ENCODE peak calls at places on chromosomes 4 and X, in four cellular contexts. L, A, M and S are unnamed samples.

GRCh38 chr4:173167793-173168395 is 717 bp upstream of the GALNT7 start:
- DNase-seq in L (peak; percentile 67), M (peak; percentile 40), A (peak; percentile 76), S (peak; percentile 80)

GRCh38 chr4:6999172-7000086 is 43.7 kb upstream of the TADA2B start:
- DNase-seq in M (no peak), L (no peak), A (no peak), S (peak; percentile 32)

GRCh38 chr4:7638984-7639789 is 204.5 kb upstream of the PSAPL1 start:
- DNase-seq in M (no peak), A (peak; percentile 44), L (no peak), S (no peak)

GRCh38 chr4:77745792-77746191 is 73.4 kb downstream of the CNOT6L start:
- DNase-seq in M (no peak), L (no peak), A (no peak), S (no peak)

GRCh38 chr4:89177807-89178206 is 66.5 kb downstream of the TIGD2 start:
- DNase-seq in A (no peak), L (no peak), M (no peak), S (no peak)

GRCh38 chr4:17164656-17165055 is 266.2 kb upstream of the LDB2 start:
- DNase-seq in A (no peak), M (no peak), L (no peak), S (no peak)

GRCh38 chr4:89497517-89498308 is 190.1 kb upstream of the GPRIN3 start:
- DNase-seq in L (no peak), A (no peak), M (no peak), S (no peak)

GRCh38 chrX:151966236-151966635 is 8.2 kb downstream of the GABRE start:
- DNase-seq in M (no peak), L (no peak), A (no peak), S (no peak)

GRCh38 chr4:13527192-13527982 is 16.9 kb downstream of the NKX3-2 start:
- DNase-seq in A (no peak), M (no peak), L (no peak), S (peak; percentile 51)

GRCh38 chr4:54719378-54719777 is 61.6 kb downstream of the KIT start:
- DNase-seq in A (no peak), M (peak; percentile 4), L (no peak), S (no peak)

GRCh38 chr4:766152-766515 is 59.8 kb downstream of the CPLX1 start:
- DNase-seq in A (peak; percentile 59), L (no peak), M (peak; percentile 46), S (no peak)

GRCh38 chr4:83356899-83357661 is 22.4 kb upstream of the HPSE start:
- DNase-seq in M (peak; percentile 95), A (no peak), L (no peak), S (no peak)

GRCh38 chr4:6180841-6181631 is 19.3 kb downstream of the JAKMIP1 start:
- DNase-seq in A (no peak), M (no peak), L (no peak), S (no peak)

GRCh38 chr4:143616771-143617170 is 83.7 kb downstream of the FREM3 start:
- DNase-seq in L (no peak), A (no peak), M (peak; percentile 94), S (no peak)

GRCh38 chrX:128518508-128518907 is 466.3 kb upstream of the ACTRT1 start:
- DNase-seq in A (no peak), L (peak; percentile 29), M (no peak), S (peak; percentile 49)
- H3K4me3 ChIP-seq in A (no peak overlapping the region), L (no peak overlapping the region), M (no peak overlapping the region), S (no peak overlapping the region)

GRCh38 chr4:188372856-188373255 is 233.6 kb downstream of the TRIML1 start:
- DNase-seq in M (peak; percentile 2), L (peak; percentile 28), A (no peak), S (peak; percentile 71)
- TF ChIP-seq CTCF in M (no peak), L (peak; percentile 15), A (peak; percentile 19), S (peak; percentile 69)

GRCh38 chr4:73866236-73866635 is 3.0 kb upstream of the CXCL1 start:
- DNase-seq in L (no peak), M (no peak), A (no peak), S (no peak)

GRCh38 chr4:73868206-73869129 is 725 bp upstream of the CXCL1 start:
- DNase-seq in M (no peak), L (no peak), A (peak; percentile 36), S (no peak)

GRCh38 chr4:73865697-73866096 is 3.5 kb upstream of the CXCL1 start:
- DNase-seq in M (no peak), L (no peak), A (no peak), S (no peak)

GRCh38 chr4:73869130-73870055 is at the start of gene CXCL1:
- DNase-seq in M (peak; percentile 10), L (peak; percentile 61), A (peak; percentile 80), S (peak; percentile 83)

DNA sequence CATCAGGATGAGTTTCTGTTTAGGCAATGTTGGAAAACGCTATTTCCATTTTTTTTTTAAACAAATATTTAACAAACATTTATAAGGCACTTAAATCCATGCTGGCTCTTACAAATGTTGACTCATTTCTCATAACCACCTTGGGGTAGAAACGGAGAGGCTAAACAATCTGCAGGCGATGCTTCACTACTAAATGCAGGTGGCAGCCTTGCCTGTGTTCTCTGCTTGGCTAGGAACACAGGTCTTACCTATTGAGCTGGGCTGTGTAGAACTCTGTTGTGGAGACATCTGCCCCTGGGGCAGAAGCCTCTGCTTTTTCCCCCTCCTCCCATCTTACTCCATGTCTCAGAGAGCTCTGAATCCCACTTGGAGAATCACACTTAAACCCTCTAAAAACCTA is 1.4 kb upstream of the CXCL1 start:
- DNase-seq in A (no peak), M (no peak), L (no peak), S (peak; percentile 53)
- H3K9ac ChIP-seq in A (no peak overlapping the region), M (no peak overlapping the region), L (no peak overlapping the region), S (no peak overlapping the region)

GRCh38 chr4:112316333-112316732 is 19.2 kb downstream of the ALPK1 start:
- DNase-seq in L (no peak), A (no peak), M (no peak), S (no peak)

GRCh38 chr4:112311516-112311915 is 14.3 kb downstream of the ALPK1 start:
- DNase-seq in L (no peak), A (no peak), M (no peak), S (no peak)

GRCh38 chr4:112315446-112315845 is 18.3 kb downstream of the ALPK1 start:
- DNase-seq in L (no peak), A (no peak), M (no peak), S (no peak)

GRCh38 chr4:112318239-112319142 is 21.3 kb downstream of the ALPK1 start:
- DNase-seq in A (no peak), L (no peak), M (no peak), S (no peak)

DNA sequence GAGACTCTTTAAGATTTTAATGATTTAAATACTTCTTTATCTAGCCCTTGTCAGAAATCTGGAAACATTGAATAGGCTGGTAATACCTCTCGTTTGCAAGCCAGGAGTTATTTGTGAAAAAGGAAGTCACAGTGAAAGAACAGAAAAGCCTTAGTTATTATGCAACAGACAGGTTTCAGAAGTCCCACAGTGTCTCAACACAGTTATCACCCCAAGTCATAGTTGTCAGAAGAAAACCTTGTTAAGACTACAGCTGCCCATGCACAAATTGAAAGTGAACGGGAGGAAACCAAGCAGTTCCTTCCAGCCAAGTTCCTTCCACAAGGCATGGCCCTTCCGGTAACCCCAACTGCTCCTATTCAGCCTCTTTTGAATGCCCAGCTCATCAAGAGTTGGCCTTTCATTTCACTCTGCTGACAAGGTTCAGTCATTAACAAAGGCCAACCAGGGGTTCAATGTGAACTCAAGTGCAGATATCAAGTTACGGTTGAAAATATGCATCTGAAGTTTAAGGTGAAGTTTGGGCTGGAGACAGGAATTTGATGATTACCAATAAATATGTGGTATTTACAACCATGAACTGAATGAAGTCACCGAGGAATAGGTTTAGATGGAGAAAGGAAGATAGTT is 15.6 kb downstream of the ALPK1 start:
- DNase-seq in L (no peak), A (no peak), M (no peak), S (no peak)
- H3K4me3 ChIP-seq in L (no peak overlapping the region), A (no peak overlapping the region), M (no peak overlapping the region), S (no peak overlapping the region)